ENCODE peak calls at places on chromosome 20, in seven cellular contexts. C is D341Med; L is ELR; X is transverse colon; B is OCI-LY7; R is mesendoderm; I is CD4-positive, alpha-beta memory T cell. D is an unnamed sample.

GRCh38 chr20:57065646-57066045 is 200.8 kb downstream of the BMP7 start:
- DNase-seq in C (no peak), L (peak; percentile 42), X (no peak), B (no peak), R (peak; percentile 23), I (no peak), D (no peak)

GRCh38 chr20:34420146-34420545 is 57.1 kb downstream of the ITCH start:
- DNase-seq in C (no peak), L (no peak), X (no peak), B (no peak), R (no peak), I (no peak), D (no peak)

GRCh38 chr20:53774487-53775203 is 181.0 kb upstream of the ZNF217 start:
- DNase-seq in C (no peak), L (peak; percentile 100), X (no peak), B (no peak), R (no peak), I (no peak), D (no peak)

GRCh38 chr20:24382775-24383174 is 86.7 kb upstream of the SYNDIG1 start:
- DNase-seq in C (peak; percentile 70), L (no peak), X (peak; percentile 11), B (no peak), R (no peak), I (no peak), D (no peak)

GRCh38 chr20:6744805-6745204 is 22.7 kb upstream of the BMP2 start:
- DNase-seq in C (no peak), L (no peak), X (no peak), B (no peak), R (no peak), I (no peak), D (no peak)

GRCh38 chr20:37552415-37552814 is 24.7 kb upstream of the BLCAP start:
- DNase-seq in C (no peak), L (peak; percentile 74), X (no peak), B (no peak), R (peak; percentile 46), I (no peak), D (no peak)

GRCh38 chr20:12638633-12639360 is 370.0 kb upstream of the SPTLC3 start:
- DNase-seq in C (no peak), L (no peak), X (no peak), B (no peak), R (peak; percentile 54), I (no peak), D (no peak)

GRCh38 chr20:25042531-25043498 is 15.1 kb downstream of the ACSS1 start:
- DNase-seq in C (no peak), L (no peak), X (peak; percentile 45), B (peak; percentile 82), R (no peak), I (peak; percentile 71), D (peak; percentile 51)

GRCh38 chr20:33210371-33210770 is 6.8 kb upstream of the BPIFA3 start:
- DNase-seq in C (no peak), L (no peak), X (no peak), B (no peak), R (no peak), I (no peak), D (no peak)

GRCh38 chr20:49186535-49187329 is 1.4 kb downstream of the STAU1 start:
- DNase-seq in C (peak; percentile 37), L (peak; percentile 76), X (peak; percentile 77), B (peak; percentile 64), R (peak; percentile 69), I (peak; percentile 73), D (peak; percentile 49)

GRCh38 chr20:63058696-63059335 is 52.1 kb upstream of the BHLHE23 start:
- DNase-seq in C (peak; percentile 37), L (no peak), X (no peak), B (no peak), R (peak; percentile 27), I (no peak), D (no peak)

GRCh38 chr20:63475209-63475608 is 2.8 kb upstream of the KCNQ2 start:
- DNase-seq in C (no peak), L (peak; percentile 27), X (no peak), B (no peak), R (peak; percentile 78), I (no peak), D (no peak)

GRCh38 chr20:36344517-36345132 is 38.5 kb downstream of the DLGAP4 start:
- DNase-seq in C (no peak), L (peak; percentile 73), X (peak; percentile 14), B (peak; percentile 33), R (peak; percentile 87), I (no peak), D (no peak)

GRCh38 chr20:15257471-15257870 is 920.1 kb upstream of the FLRT3 start:
- DNase-seq in C (no peak), L (no peak), X (no peak), B (no peak), R (no peak), I (no peak), D (no peak)

GRCh38 chr20:58453391-58453790 is 61.8 kb downstream of the APCDD1L start:
- DNase-seq in C (no peak), L (no peak), X (no peak), B (no peak), R (no peak), I (no peak), D (no peak)